ENCODE peak calls at places on chromosomes 7 and 10, in eight cellular contexts. N, E, F, L, T, U, W and P are unnamed samples.

GRCh38 chr10:125103466-125104377 is 56.6 kb downstream of the CTBP2 start:
- DNase-seq in U (no peak), T (no peak), E (no peak), F (no peak), W (peak; percentile 72), L (no peak), N (peak; percentile 58), P (no peak)

GRCh38 chr10:14904316-14904732 is 25.7 kb downstream of the SUV39H2 start:
- DNase-seq in U (peak; percentile 24), N (no peak), T (peak; percentile 20), E (peak; percentile 1), F (no peak), W (no peak), L (no peak), P (no peak)

GRCh38 chr10:90589825-90590224 is 268.0 kb downstream of the HTR7 start:
- DNase-seq in E (no peak), U (no peak), T (no peak), W (no peak), F (no peak), N (no peak), L (no peak), P (no peak)

GRCh38 chr10:103491729-103492364 is 1.7 kb upstream of the NEURL1 start:
- DNase-seq in E (no peak), W (no peak), N (no peak), U (peak; percentile 88), T (peak; percentile 97), F (no peak), L (no peak), P (no peak)

GRCh38 chr7:157813741-157814661 is 477.2 kb downstream of the DNAJB6 start:
- DNase-seq in W (no peak), E (no peak), T (no peak), U (no peak), L (no peak), F (no peak), N (no peak), P (no peak)

GRCh38 chr7:107150375-107151073 is 18.3 kb upstream of the HBP1 start:
- DNase-seq in W (no peak), U (peak; percentile 18), N (peak; percentile 90), F (peak; percentile 60), L (peak; percentile 53), T (peak; percentile 64), E (peak; percentile 34), P (peak; percentile 67)

GRCh38 chr7:77985974-77986339 is 187.4 kb downstream of the PHTF2 start:
- DNase-seq in E (no peak), N (no peak), F (no peak), L (no peak), U (no peak), W (no peak), T (no peak), P (no peak)

GRCh38 chr7:158111906-158112570 is 475.6 kb downstream of the PTPRN2 start:
- DNase-seq in N (no peak), L (no peak), W (peak; percentile 72), E (no peak), F (no peak), U (no peak), T (no peak), P (no peak)

GRCh38 chr10:110269641-110270318 is 34.9 kb downstream of the SMNDC1 start:
- DNase-seq in F (no peak), L (no peak), N (no peak), W (no peak), T (peak; percentile 3), E (no peak), U (no peak), P (no peak)

GRCh38 chr7:69374036-69374420 is 224.2 kb upstream of the AUTS2 start:
- DNase-seq in E (no peak), N (no peak), T (no peak), U (no peak), L (no peak), W (no peak), F (no peak), P (no peak)

GRCh38 chr7:2114052-2114451 is 118.7 kb downstream of the MAD1L1 start:
- DNase-seq in T (peak; percentile 80), U (peak; percentile 74), E (no peak), W (no peak), L (no peak), N (no peak), F (no peak), P (no peak)

GRCh38 chr7:144391823-144392255 is 11.7 kb downstream of the NOBOX start:
- DNase-seq in L (no peak), E (peak; percentile 30), T (peak; percentile 56), U (peak; percentile 49), N (no peak), F (no peak), W (no peak), P (no peak)

GRCh38 chr7:84022686-84023308 is 171.8 kb downstream of the SEMA3A start:
- DNase-seq in L (no peak), N (no peak), U (no peak), T (peak; percentile 8), W (no peak), F (no peak), E (peak; percentile 4), P (peak; percentile 71)

GRCh38 chr7:134651991-134652390 is 5.3 kb downstream of the BPGM start:
- DNase-seq in U (no peak), N (no peak), L (no peak), F (no peak), T (no peak), E (no peak), W (no peak), P (no peak)